ENCODE peak calls at places on chromosomes 2 and 18, in eight cellular contexts. One of them, this sample, is unnamed.

GRCh38 chr2:118387509-118387908 is 299.2 kb downstream of the INSIG2 start:
- DNase-seq in OCI-LY7: no peak
- DNase-seq in HFFc6: no peak
- DNase-seq in ovary: no peak
- DNase-seq in HCT116: no peak
- DNase-seq in B cell: no peak
- DNase-seq in body of pancreas: no peak
- DNase-seq in A673: no peak
- DNase-seq in this sample: peak

GRCh38 chr18:449374-449773 is 51.1 kb downstream of the COLEC12 start:
- DNase-seq in OCI-LY7: no peak
- DNase-seq in HFFc6: no peak
- DNase-seq in ovary: peak
- DNase-seq in HCT116: peak
- DNase-seq in B cell: no peak
- DNase-seq in body of pancreas: peak
- DNase-seq in A673: no peak
- DNase-seq in this sample: no peak

GRCh38 chr2:222572761-222573174 is 83.1 kb downstream of the FARSB start:
- DNase-seq in OCI-LY7: no peak
- DNase-seq in HFFc6: peak
- DNase-seq in ovary: no peak
- DNase-seq in HCT116: no peak
- DNase-seq in B cell: no peak
- DNase-seq in body of pancreas: no peak
- DNase-seq in A673: peak
- DNase-seq in this sample: peak

GRCh38 chr2:63580651-63581050 is 7.6 kb downstream of the WDPCP start:
- DNase-seq in OCI-LY7: no peak
- DNase-seq in HFFc6: no peak
- DNase-seq in ovary: no peak
- DNase-seq in HCT116: no peak
- DNase-seq in B cell: no peak
- DNase-seq in body of pancreas: no peak
- DNase-seq in A673: no peak
- DNase-seq in this sample: no peak

GRCh38 chr2:235268535-235268934 is 225.3 kb upstream of the AGAP1 start:
- DNase-seq in OCI-LY7: no peak
- DNase-seq in HFFc6: peak
- DNase-seq in ovary: no peak
- DNase-seq in HCT116: no peak
- DNase-seq in B cell: no peak
- DNase-seq in body of pancreas: no peak
- DNase-seq in A673: peak
- DNase-seq in this sample: peak

GRCh38 chr2:19669605-19670004 is 232.2 kb downstream of the TTC32 start:
- DNase-seq in OCI-LY7: no peak
- DNase-seq in HFFc6: no peak
- DNase-seq in ovary: no peak
- DNase-seq in HCT116: no peak
- DNase-seq in B cell: no peak
- DNase-seq in body of pancreas: no peak
- DNase-seq in A673: no peak
- DNase-seq in this sample: no peak

GRCh38 chr2:234415706-234416105 is 81.2 kb downstream of the ARL4C start:
- DNase-seq in OCI-LY7: no peak
- DNase-seq in HFFc6: no peak
- DNase-seq in ovary: no peak
- DNase-seq in HCT116: no peak
- DNase-seq in B cell: no peak
- DNase-seq in body of pancreas: no peak
- DNase-seq in A673: no peak
- DNase-seq in this sample: no peak

GRCh38 chr2:216335252-216335651 is 37.0 kb downstream of the MARCHF4 start:
- DNase-seq in OCI-LY7: no peak
- DNase-seq in HFFc6: no peak
- DNase-seq in ovary: no peak
- DNase-seq in HCT116: no peak
- DNase-seq in B cell: no peak
- DNase-seq in body of pancreas: no peak
- DNase-seq in A673: no peak
- DNase-seq in this sample: peak

GRCh38 chr2:96963316-96963715 is 23.1 kb downstream of the FAM178B start:
- DNase-seq in OCI-LY7: no peak
- DNase-seq in HFFc6: no peak
- DNase-seq in ovary: no peak
- DNase-seq in HCT116: no peak
- DNase-seq in B cell: no peak
- DNase-seq in body of pancreas: no peak
- DNase-seq in A673: no peak
- DNase-seq in this sample: no peak

GRCh38 chr2:27223416-27223815 is 6.2 kb downstream of the CAD start:
- DNase-seq in OCI-LY7: no peak
- DNase-seq in HFFc6: no peak
- DNase-seq in ovary: no peak
- DNase-seq in HCT116: no peak
- DNase-seq in B cell: no peak
- DNase-seq in body of pancreas: no peak
- DNase-seq in A673: no peak
- DNase-seq in this sample: no peak

GRCh38 chr18:46040747-46041104 is 31.3 kb downstream of the PSTPIP2 start:
- DNase-seq in OCI-LY7: no peak
- DNase-seq in HFFc6: no peak
- DNase-seq in ovary: no peak
- DNase-seq in HCT116: no peak
- DNase-seq in B cell: no peak
- DNase-seq in body of pancreas: no peak
- DNase-seq in A673: no peak
- DNase-seq in this sample: no peak

GRCh38 chr2:26169226-26169625 is 3.7 kb upstream of the GAREM2 start:
- DNase-seq in OCI-LY7: no peak
- DNase-seq in HFFc6: no peak
- DNase-seq in ovary: no peak
- DNase-seq in HCT116: no peak
- DNase-seq in B cell: no peak
- DNase-seq in body of pancreas: no peak
- DNase-seq in A673: no peak
- DNase-seq in this sample: no peak

GRCh38 chr2:102209474-102209873 is 22.7 kb downstream of the IL1RL2 start:
- DNase-seq in OCI-LY7: no peak
- DNase-seq in HFFc6: no peak
- DNase-seq in ovary: no peak
- DNase-seq in HCT116: no peak
- DNase-seq in B cell: no peak
- DNase-seq in body of pancreas: no peak
- DNase-seq in A673: no peak
- DNase-seq in this sample: no peak

GRCh38 chr2:173851256-173851655 is 113.9 kb downstream of the SP3 start:
- DNase-seq in OCI-LY7: no peak
- DNase-seq in HFFc6: peak
- DNase-seq in ovary: peak
- DNase-seq in HCT116: no peak
- DNase-seq in B cell: no peak
- DNase-seq in body of pancreas: no peak
- DNase-seq in A673: no peak
- DNase-seq in this sample: no peak

GRCh38 chr2:71965530-71965929 is 182.1 kb downstream of the CYP26B1 start:
- DNase-seq in OCI-LY7: no peak
- DNase-seq in HFFc6: no peak
- DNase-seq in ovary: no peak
- DNase-seq in HCT116: no peak
- DNase-seq in B cell: no peak
- DNase-seq in body of pancreas: no peak
- DNase-seq in A673: no peak
- DNase-seq in this sample: no peak

GRCh38 chr18:50722311-50722710 is 97.5 kb downstream of the MRO start:
- DNase-seq in OCI-LY7: no peak
- DNase-seq in HFFc6: no peak
- DNase-seq in ovary: no peak
- DNase-seq in HCT116: no peak
- DNase-seq in B cell: no peak
- DNase-seq in body of pancreas: no peak
- DNase-seq in A673: no peak
- DNase-seq in this sample: no peak

GRCh38 chr18:72941001-72941400 is 73.2 kb upstream of the NETO1 start:
- DNase-seq in OCI-LY7: no peak
- DNase-seq in HFFc6: no peak
- DNase-seq in ovary: no peak
- DNase-seq in HCT116: no peak
- DNase-seq in B cell: no peak
- DNase-seq in body of pancreas: no peak
- DNase-seq in A673: peak
- DNase-seq in this sample: no peak

GRCh38 chr2:26480751-26481380 is 2.9 kb upstream of the OTOF start:
- DNase-seq in OCI-LY7: no peak
- DNase-seq in HFFc6: no peak
- DNase-seq in ovary: no peak
- DNase-seq in HCT116: no peak
- DNase-seq in B cell: no peak
- DNase-seq in body of pancreas: no peak
- DNase-seq in A673: no peak
- DNase-seq in this sample: no peak

GRCh38 chr2:19120941-19121750 is 237.3 kb downstream of the OSR1 start:
- DNase-seq in OCI-LY7: no peak
- DNase-seq in HFFc6: peak
- DNase-seq in ovary: no peak
- DNase-seq in HCT116: peak
- DNase-seq in B cell: no peak
- DNase-seq in body of pancreas: no peak
- DNase-seq in A673: no peak
- DNase-seq in this sample: peak

GRCh38 chr2:127175821-127176354 is 44.2 kb downstream of the CYP27C1 start:
- DNase-seq in OCI-LY7: no peak
- DNase-seq in HFFc6: peak
- DNase-seq in ovary: peak
- DNase-seq in HCT116: no peak
- DNase-seq in B cell: no peak
- DNase-seq in body of pancreas: no peak
- DNase-seq in A673: no peak
- DNase-seq in this sample: peak

GRCh38 chr2:96240341-96241038 is 25.3 kb downstream of the TMEM127 start:
- DNase-seq in OCI-LY7: no peak
- DNase-seq in HFFc6: no peak
- DNase-seq in ovary: no peak
- DNase-seq in HCT116: no peak
- DNase-seq in B cell: no peak
- DNase-seq in body of pancreas: no peak
- DNase-seq in A673: no peak
- DNase-seq in this sample: no peak

DNA sequence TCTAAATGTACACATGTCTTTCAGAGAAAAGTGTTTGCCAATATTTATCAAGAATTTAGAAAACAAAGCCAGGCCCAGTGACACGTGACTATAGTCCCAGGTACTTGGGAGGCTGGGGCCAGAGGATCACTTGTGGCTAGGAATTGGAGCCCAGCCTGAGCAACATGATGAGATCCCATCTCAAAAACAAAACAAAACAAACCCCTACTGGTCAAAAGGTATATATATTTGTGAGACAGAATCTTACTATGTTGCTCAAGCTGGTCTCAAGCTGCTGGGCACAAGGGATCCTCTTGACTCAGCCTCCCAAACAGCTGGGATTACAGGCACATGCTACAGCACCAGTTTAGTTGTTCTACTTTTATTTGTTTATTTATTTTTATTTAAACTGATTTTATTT is 79.2 kb downstream of the ZDBF2 start:
- DNase-seq in OCI-LY7: peak
- DNase-seq in HFFc6: no peak
- DNase-seq in ovary: no peak
- DNase-seq in HCT116: peak
- DNase-seq in B cell: no peak
- DNase-seq in body of pancreas: no peak
- DNase-seq in A673: peak
- DNase-seq in this sample: no peak
- TF ChIP-seq CTCF in OCI-LY7: peak
- TF ChIP-seq CTCF in HFFc6: no peak
- TF ChIP-seq CTCF in ovary: no peak
- TF ChIP-seq CTCF in HCT116: peak
- TF ChIP-seq CTCF in B cell: no peak
- TF ChIP-seq CTCF in body of pancreas: no peak
- TF ChIP-seq CTCF in A673: peak
- TF ChIP-seq CTCF in this sample: no peak

GRCh38 chr2:223949241-223949640 is 4.1 kb upstream of the WDFY1 start:
- DNase-seq in OCI-LY7: peak
- DNase-seq in HFFc6: no peak
- DNase-seq in ovary: no peak
- DNase-seq in HCT116: no peak
- DNase-seq in B cell: no peak
- DNase-seq in body of pancreas: no peak
- DNase-seq in A673: no peak
- DNase-seq in this sample: no peak
- TF ChIP-seq CTCF in OCI-LY7: peak
- TF ChIP-seq CTCF in HFFc6: no peak
- TF ChIP-seq CTCF in ovary: no peak
- TF ChIP-seq CTCF in HCT116: no peak
- TF ChIP-seq CTCF in B cell: no peak
- TF ChIP-seq CTCF in body of pancreas: no peak
- TF ChIP-seq CTCF in A673: no peak
- TF ChIP-seq CTCF in this sample: no peak

GRCh38 chr18:23703057-23703986 is 14.1 kb downstream of the LAMA3 start:
- DNase-seq in OCI-LY7: peak
- DNase-seq in HFFc6: peak
- DNase-seq in ovary: no peak
- DNase-seq in HCT116: peak
- DNase-seq in B cell: no peak
- DNase-seq in body of pancreas: peak
- DNase-seq in A673: peak
- DNase-seq in this sample: peak
- TF ChIP-seq CTCF in OCI-LY7: peak
- TF ChIP-seq CTCF in HFFc6: peak
- TF ChIP-seq CTCF in ovary: peak
- TF ChIP-seq CTCF in HCT116: peak
- TF ChIP-seq CTCF in B cell: no peak
- TF ChIP-seq CTCF in body of pancreas: peak
- TF ChIP-seq CTCF in A673: peak
- TF ChIP-seq CTCF in this sample: peak

GRCh38 chr18:14074187-14074586 is 58.0 kb downstream of the ZNF519 start:
- DNase-seq in OCI-LY7: peak
- DNase-seq in HFFc6: no peak
- DNase-seq in ovary: no peak
- DNase-seq in HCT116: peak
- DNase-seq in B cell: no peak
- DNase-seq in body of pancreas: no peak
- DNase-seq in A673: peak
- DNase-seq in this sample: no peak
- TF ChIP-seq CTCF in OCI-LY7: peak
- TF ChIP-seq CTCF in HFFc6: peak
- TF ChIP-seq CTCF in ovary: no peak
- TF ChIP-seq CTCF in HCT116: peak
- TF ChIP-seq CTCF in B cell: no peak
- TF ChIP-seq CTCF in body of pancreas: no peak
- TF ChIP-seq CTCF in A673: peak
- TF ChIP-seq CTCF in this sample: peak